ENCODE peak calls at places on chromosomes 7 and 10, in ten cellular contexts. One of them, this sample, is unnamed.

GRCh38 chr10:129774736-129775401 is 189.2 kb downstream of the EBF3 start:
- DNase-seq in occipital lobe: no peak
- DNase-seq in germinal center: no peak
- DNase-seq in NCI-H1694 treated with DMSO at 0.1 percent for 48 hours: no peak
- DNase-seq in colonic mucosa: no peak
- DNase-seq in NCI-H510A treated with DMSO at 0.1 percent for 48 hours: no peak
- DNase-seq in NCI-H1105: no peak
- DNase-seq in activated T-cell treated with anti-CD3 and anti-CD28 coated beads for 48 hours: no peak
- DNase-seq in foreskin fibroblast: no peak
- DNase-seq in NCI-H1092 treated with DMSO at 0.1 percent for 48 hours: no peak
- DNase-seq in this sample: no peak

GRCh38 chr7:129845178-129845971 is 107.4 kb downstream of the UBE2H start:
- DNase-seq in NCI-H510A treated with DMSO at 0.1 percent for 48 hours: no peak
- DNase-seq in NCI-H1092 treated with DMSO at 0.1 percent for 48 hours: no peak
- DNase-seq in NCI-H1105: no peak
- DNase-seq in colonic mucosa: no peak
- DNase-seq in germinal center: no peak
- DNase-seq in activated T-cell treated with anti-CD3 and anti-CD28 coated beads for 48 hours: no peak
- DNase-seq in occipital lobe: no peak
- DNase-seq in foreskin fibroblast: peak
- DNase-seq in NCI-H1694 treated with DMSO at 0.1 percent for 48 hours: no peak
- DNase-seq in this sample: no peak

GRCh38 chr7:42232275-42232674 is 4.7 kb downstream of the GLI3 start:
- DNase-seq in occipital lobe: no peak
- DNase-seq in colonic mucosa: no peak
- DNase-seq in germinal center: no peak
- DNase-seq in NCI-H1092 treated with DMSO at 0.1 percent for 48 hours: no peak
- DNase-seq in NCI-H510A treated with DMSO at 0.1 percent for 48 hours: no peak
- DNase-seq in activated T-cell treated with anti-CD3 and anti-CD28 coated beads for 48 hours: no peak
- DNase-seq in NCI-H1694 treated with DMSO at 0.1 percent for 48 hours: no peak
- DNase-seq in NCI-H1105: no peak
- DNase-seq in foreskin fibroblast: peak
- DNase-seq in this sample: no peak

GRCh38 chr7:103752995-103753394 is 236.5 kb downstream of the RELN start:
- DNase-seq in NCI-H1092 treated with DMSO at 0.1 percent for 48 hours: peak
- DNase-seq in activated T-cell treated with anti-CD3 and anti-CD28 coated beads for 48 hours: no peak
- DNase-seq in colonic mucosa: no peak
- DNase-seq in NCI-H510A treated with DMSO at 0.1 percent for 48 hours: no peak
- DNase-seq in germinal center: no peak
- DNase-seq in NCI-H1105: no peak
- DNase-seq in occipital lobe: no peak
- DNase-seq in foreskin fibroblast: peak
- DNase-seq in NCI-H1694 treated with DMSO at 0.1 percent for 48 hours: no peak
- DNase-seq in this sample: no peak

GRCh38 chr10:131839351-131839750 is 61.5 kb upstream of the PPP2R2D start:
- DNase-seq in occipital lobe: no peak
- DNase-seq in germinal center: no peak
- DNase-seq in foreskin fibroblast: no peak
- DNase-seq in NCI-H510A treated with DMSO at 0.1 percent for 48 hours: no peak
- DNase-seq in NCI-H1694 treated with DMSO at 0.1 percent for 48 hours: no peak
- DNase-seq in NCI-H1092 treated with DMSO at 0.1 percent for 48 hours: no peak
- DNase-seq in colonic mucosa: no peak
- DNase-seq in NCI-H1105: no peak
- DNase-seq in activated T-cell treated with anti-CD3 and anti-CD28 coated beads for 48 hours: no peak
- DNase-seq in this sample: no peak

GRCh38 chr7:137667633-137668387 is 179.0 kb downstream of the DGKI start:
- DNase-seq in NCI-H510A treated with DMSO at 0.1 percent for 48 hours: no peak
- DNase-seq in NCI-H1694 treated with DMSO at 0.1 percent for 48 hours: no peak
- DNase-seq in NCI-H1092 treated with DMSO at 0.1 percent for 48 hours: no peak
- DNase-seq in activated T-cell treated with anti-CD3 and anti-CD28 coated beads for 48 hours: no peak
- DNase-seq in foreskin fibroblast: peak
- DNase-seq in NCI-H1105: no peak
- DNase-seq in colonic mucosa: no peak
- DNase-seq in germinal center: no peak
- DNase-seq in occipital lobe: no peak
- DNase-seq in this sample: no peak

GRCh38 chr10:117294735-117295134 is 53.8 kb downstream of the SLC18A2 start:
- DNase-seq in germinal center: no peak
- DNase-seq in NCI-H1092 treated with DMSO at 0.1 percent for 48 hours: no peak
- DNase-seq in NCI-H510A treated with DMSO at 0.1 percent for 48 hours: no peak
- DNase-seq in occipital lobe: no peak
- DNase-seq in activated T-cell treated with anti-CD3 and anti-CD28 coated beads for 48 hours: no peak
- DNase-seq in NCI-H1105: no peak
- DNase-seq in foreskin fibroblast: no peak
- DNase-seq in colonic mucosa: no peak
- DNase-seq in NCI-H1694 treated with DMSO at 0.1 percent for 48 hours: no peak
- DNase-seq in this sample: no peak

GRCh38 chr7:134991469-134992339 is 5.4 kb downstream of the AGBL3 start:
- DNase-seq in germinal center: no peak
- DNase-seq in NCI-H1092 treated with DMSO at 0.1 percent for 48 hours: no peak
- DNase-seq in occipital lobe: no peak
- DNase-seq in NCI-H510A treated with DMSO at 0.1 percent for 48 hours: no peak
- DNase-seq in NCI-H1694 treated with DMSO at 0.1 percent for 48 hours: no peak
- DNase-seq in NCI-H1105: no peak
- DNase-seq in foreskin fibroblast: no peak
- DNase-seq in activated T-cell treated with anti-CD3 and anti-CD28 coated beads for 48 hours: no peak
- DNase-seq in colonic mucosa: no peak
- DNase-seq in this sample: no peak

GRCh38 chr10:95819620-95820329 is 63.8 kb downstream of the ENTPD1 start:
- DNase-seq in occipital lobe: no peak
- DNase-seq in NCI-H1092 treated with DMSO at 0.1 percent for 48 hours: no peak
- DNase-seq in activated T-cell treated with anti-CD3 and anti-CD28 coated beads for 48 hours: no peak
- DNase-seq in foreskin fibroblast: no peak
- DNase-seq in colonic mucosa: no peak
- DNase-seq in NCI-H1105: no peak
- DNase-seq in NCI-H1694 treated with DMSO at 0.1 percent for 48 hours: no peak
- DNase-seq in germinal center: no peak
- DNase-seq in NCI-H510A treated with DMSO at 0.1 percent for 48 hours: no peak
- DNase-seq in this sample: no peak

GRCh38 chr10:94108200-94108599 is 114.5 kb downstream of the PLCE1 start:
- DNase-seq in foreskin fibroblast: peak
- DNase-seq in colonic mucosa: no peak
- DNase-seq in activated T-cell treated with anti-CD3 and anti-CD28 coated beads for 48 hours: no peak
- DNase-seq in NCI-H1105: no peak
- DNase-seq in NCI-H1092 treated with DMSO at 0.1 percent for 48 hours: no peak
- DNase-seq in NCI-H510A treated with DMSO at 0.1 percent for 48 hours: no peak
- DNase-seq in NCI-H1694 treated with DMSO at 0.1 percent for 48 hours: no peak
- DNase-seq in germinal center: no peak
- DNase-seq in occipital lobe: no peak
- DNase-seq in this sample: no peak

GRCh38 chr10:59881640-59882039 is 24.7 kb downstream of the CCDC6 start:
- DNase-seq in NCI-H510A treated with DMSO at 0.1 percent for 48 hours: no peak
- DNase-seq in activated T-cell treated with anti-CD3 and anti-CD28 coated beads for 48 hours: no peak
- DNase-seq in colonic mucosa: no peak
- DNase-seq in foreskin fibroblast: no peak
- DNase-seq in NCI-H1092 treated with DMSO at 0.1 percent for 48 hours: no peak
- DNase-seq in NCI-H1105: no peak
- DNase-seq in occipital lobe: no peak
- DNase-seq in NCI-H1694 treated with DMSO at 0.1 percent for 48 hours: no peak
- DNase-seq in germinal center: no peak
- DNase-seq in this sample: no peak

GRCh38 chr10:8767616-8768015 is 713.1 kb downstream of the GATA3 start:
- DNase-seq in NCI-H510A treated with DMSO at 0.1 percent for 48 hours: no peak
- DNase-seq in occipital lobe: no peak
- DNase-seq in foreskin fibroblast: no peak
- DNase-seq in activated T-cell treated with anti-CD3 and anti-CD28 coated beads for 48 hours: no peak
- DNase-seq in germinal center: no peak
- DNase-seq in NCI-H1092 treated with DMSO at 0.1 percent for 48 hours: no peak
- DNase-seq in NCI-H1105: no peak
- DNase-seq in NCI-H1694 treated with DMSO at 0.1 percent for 48 hours: no peak
- DNase-seq in colonic mucosa: no peak
- DNase-seq in this sample: no peak

GRCh38 chr7:33895025-33895804 is 10.1 kb upstream of the BMPER start:
- DNase-seq in activated T-cell treated with anti-CD3 and anti-CD28 coated beads for 48 hours: peak
- DNase-seq in NCI-H510A treated with DMSO at 0.1 percent for 48 hours: peak
- DNase-seq in foreskin fibroblast: peak
- DNase-seq in NCI-H1105: peak
- DNase-seq in NCI-H1694 treated with DMSO at 0.1 percent for 48 hours: peak
- DNase-seq in colonic mucosa: peak
- DNase-seq in occipital lobe: peak
- DNase-seq in NCI-H1092 treated with DMSO at 0.1 percent for 48 hours: peak
- DNase-seq in germinal center: peak
- DNase-seq in this sample: peak

GRCh38 chr10:118501637-118502440 is 93.6 kb downstream of the PRLHR start:
- DNase-seq in NCI-H510A treated with DMSO at 0.1 percent for 48 hours: no peak
- DNase-seq in NCI-H1105: no peak
- DNase-seq in germinal center: no peak
- DNase-seq in activated T-cell treated with anti-CD3 and anti-CD28 coated beads for 48 hours: no peak
- DNase-seq in NCI-H1092 treated with DMSO at 0.1 percent for 48 hours: no peak
- DNase-seq in foreskin fibroblast: peak
- DNase-seq in occipital lobe: no peak
- DNase-seq in colonic mucosa: no peak
- DNase-seq in NCI-H1694 treated with DMSO at 0.1 percent for 48 hours: no peak
- DNase-seq in this sample: no peak